ENCODE peak calls at places on chromosomes 5 and 9, in four cellular contexts. O is transverse colon, T is testis, A is uterus. F is an unnamed sample.

GRCh38 chr9:33273266-33273971 is 8.6 kb downstream of the CHMP5 start:
- DNase-seq in T (no peak), A (no peak), O (no peak), F (no peak)

GRCh38 chr9:27426717-27427645 is 97.1 kb upstream of the IFNK start:
- DNase-seq in T (no peak), A (no peak), O (no peak), F (no peak)

GRCh38 chr5:135455876-135456237 is 3.7 kb upstream of the TIFAB start:
- DNase-seq in O (no peak), T (no peak), A (no peak), F (no peak)

GRCh38 chr9:121201045-121201737 is 478 bp downstream of the RAB14 start:
- DNase-seq in T (peak; percentile 32), O (peak; percentile 60), A (no peak), F (peak; percentile 79)

GRCh38 chr5:150540615-150541396 is 32.9 kb downstream of the NDST1 start:
- DNase-seq in A (peak; percentile 73), T (peak; percentile 85), O (peak; percentile 37), F (no peak)

GRCh38 chr5:116011046-116011445 is 21.2 kb upstream of the ARL14EPL start:
- DNase-seq in T (no peak), A (no peak), O (no peak), F (no peak)

GRCh38 chr5:137206030-137206715 is 293.0 kb downstream of the SPOCK1 start:
- DNase-seq in O (no peak), A (no peak), T (no peak), F (no peak)

GRCh38 chr9:98218562-98219363 is 26.3 kb upstream of the CORO2A start:
- DNase-seq in T (no peak), A (no peak), O (no peak), F (no peak)

GRCh38 chr5:122457178-122457826 is 145.3 kb downstream of the SNCAIP start:
- DNase-seq in A (no peak), O (no peak), T (no peak), F (no peak)

GRCh38 chr5:68172314-68172713 is 43.2 kb upstream of the PIK3R1 start:
- DNase-seq in A (no peak), T (peak; percentile 37), O (no peak), F (no peak)

GRCh38 chr5:136754216-136754615 is 388.9 kb upstream of the TRPC7 start:
- DNase-seq in O (no peak), T (no peak), A (no peak), F (no peak)

GRCh38 chr9:123058834-123059233 is 25.4 kb downstream of the GPR21 start:
- DNase-seq in T (no peak), O (no peak), A (no peak), F (no peak)

GRCh38 chr9:19634881-19635280 is 154.0 kb downstream of the SLC24A2 start:
- DNase-seq in T (no peak), O (no peak), A (no peak), F (no peak)

GRCh38 chr5:147098233-147098790 is 136.5 kb upstream of the STK32A start:
- DNase-seq in A (no peak), O (peak; percentile 22), T (peak; percentile 62), F (peak; percentile 49)

GRCh38 chr9:82535432-82535998 is 527.4 kb downstream of the RASEF start:
- DNase-seq in T (no peak), A (no peak), O (no peak), F (no peak)

GRCh38 chr9:82540175-82540574 is 522.8 kb downstream of the RASEF start:
- DNase-seq in T (no peak), O (no peak), A (no peak), F (no peak)

GRCh38 chr9:82543726-82544125 is 519.2 kb downstream of the RASEF start:
- DNase-seq in T (no peak), A (no peak), O (no peak), F (no peak)

GRCh38 chr9:82538634-82539033 is 524.3 kb downstream of the RASEF start:
- DNase-seq in O (no peak), A (no peak), T (no peak), F (no peak)

DNA sequence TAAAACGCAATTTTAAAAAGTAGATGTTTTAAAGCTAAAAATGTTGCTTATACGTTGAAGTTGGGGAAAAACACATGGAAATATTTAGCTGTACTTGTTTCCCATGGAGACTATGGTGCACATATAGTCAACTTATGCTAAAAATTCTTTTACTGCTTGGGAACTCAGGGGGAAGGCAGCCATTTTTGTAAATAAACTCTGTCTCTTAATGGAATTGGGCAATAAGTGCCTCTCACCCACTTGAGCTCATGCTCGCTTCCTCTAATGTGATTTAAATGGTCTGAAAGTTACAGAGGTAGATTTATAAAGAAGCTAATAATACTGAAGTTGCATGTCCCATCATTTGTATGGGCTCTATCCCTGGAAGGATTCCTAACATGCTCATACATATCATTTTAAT is 523.8 kb downstream of the RASEF start:
- DNase-seq in A (no peak), T (no peak), O (no peak), F (no peak)
- TF ChIP-seq POLR2A in A (no peak), T (no peak), O (no peak), F (no peak)

GRCh38 chr9:131593936-131594665 is 48.8 kb downstream of the PRRT1B start:
- DNase-seq in A (no peak), O (no peak), T (no peak), F (no peak)
- TF ChIP-seq POLR2A in A (no peak), O (no peak), T (no peak), F (no peak)

GRCh38 chr9:116080561-116080960 is 73.0 kb upstream of the PAPPA start:
- DNase-seq in A (no peak), O (no peak), T (no peak), F (no peak)
- TF ChIP-seq POLR2A in A (no peak), O (no peak), T (no peak), F (no peak)

DNA sequence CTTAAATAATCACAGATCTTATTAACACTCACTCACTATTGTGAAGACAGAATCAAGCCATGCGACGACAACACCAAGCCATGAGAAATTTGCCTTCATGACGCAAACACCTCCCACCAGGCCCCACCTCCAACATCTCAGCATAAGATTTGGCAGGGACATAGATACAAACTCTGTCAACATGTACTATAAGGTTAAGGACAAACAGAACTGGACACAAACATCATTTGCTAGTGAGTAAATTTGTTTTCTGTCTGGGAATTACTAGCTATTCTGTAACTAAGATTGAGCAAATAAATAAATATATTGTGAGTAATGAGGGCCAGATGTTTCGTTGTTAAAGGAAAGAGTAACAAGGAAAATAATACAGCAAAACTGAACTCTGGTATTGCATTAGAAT is 15.7 kb upstream of the KCNN2 start:
- DNase-seq in O (no peak), T (no peak), A (no peak), F (no peak)
- TF ChIP-seq POLR2A in O (no peak), T (no peak), A (no peak), F (no peak)

GRCh38 chr9:71911061-71911907 is at the start of the genes ABHD17B and C9orf85:
- DNase-seq in O (peak; percentile 99), A (peak; percentile 99), T (peak; percentile 100), F (peak; percentile 98)
- TF ChIP-seq POLR2A in O (peak; percentile 99), A (peak; percentile 98), T (peak; percentile 98), F (peak; percentile 97)

F was measured in erythroblast.